ENCODE peak calls at places on chromosomes 1 and 21, in six cellular contexts. O, M, I, A, K and H are unnamed samples.

GRCh38 chr1:44784094-44785026 is 3.6 kb downstream of the BEST4 start:
- DNase-seq in I (peak; percentile 80), K (peak; percentile 59), M (peak; percentile 80), O (no peak), A (no peak), H (no peak)

GRCh38 chr1:170885551-170885950 is 49.8 kb upstream of the MROH9 start:
- DNase-seq in O (no peak), M (no peak), K (no peak), I (no peak), A (no peak), H (no peak)

GRCh38 chr1:167683226-167683625 is 38.6 kb upstream of the MPZL1 start:
- DNase-seq in M (no peak), A (no peak), I (no peak), O (no peak), K (no peak), H (no peak)

GRCh38 chr1:200134116-200134515 is 106.6 kb downstream of the NR5A2 start:
- DNase-seq in K (no peak), O (no peak), M (no peak), I (no peak), A (no peak), H (no peak)

GRCh38 chr21:43727571-43728466 is 8.9 kb downstream of the PDXK start:
- DNase-seq in A (no peak), K (peak; percentile 39), I (no peak), M (no peak), O (peak; percentile 22), H (peak; percentile 22)

GRCh38 chr1:103156966-103157365 is 48.6 kb upstream of the COL11A1 start:
- DNase-seq in O (no peak), K (no peak), A (no peak), M (no peak), I (no peak), H (no peak)

GRCh38 chr1:160040481-160040880 is 8.7 kb upstream of the PIGM start:
- DNase-seq in I (no peak), K (no peak), A (no peak), O (no peak), M (no peak), H (peak; percentile 56)

GRCh38 chr1:202752799-202753198 is 42.5 kb upstream of the SYT2 start:
- DNase-seq in M (no peak), O (no peak), I (no peak), A (no peak), K (no peak), H (peak; percentile 42)

GRCh38 chr1:227739636-227740035 is 4.4 kb downstream of the SNAP47 start:
- DNase-seq in M (no peak), A (no peak), I (no peak), O (no peak), K (no peak), H (no peak)

GRCh38 chr21:34091607-34092006 is 18.2 kb downstream of the MRPS6 start:
- DNase-seq in A (no peak), K (no peak), O (peak; percentile 34), I (no peak), M (no peak), H (no peak)

GRCh38 chr1:55955237-55955636 is 624.1 kb downstream of the PLPP3 start:
- DNase-seq in O (no peak), A (no peak), K (no peak), I (no peak), M (no peak), H (peak; percentile 76)

GRCh38 chr1:209768354-209768774 is 12.5 kb downstream of the TRAF3IP3 start:
- DNase-seq in O (no peak), I (no peak), K (no peak), A (peak; percentile 84), M (no peak), H (no peak)

GRCh38 chr1:9663257-9663656 is 11.7 kb downstream of the PIK3CD start:
- DNase-seq in O (no peak), I (no peak), M (no peak), A (no peak), K (no peak), H (no peak)

GRCh38 chr1:103900005-103900404 is 150.3 kb downstream of the AMY1C start:
- DNase-seq in K (no peak), I (no peak), O (no peak), A (no peak), M (no peak), H (no peak)

GRCh38 chr1:48552420-48552819 is 80.4 kb upstream of the SPATA6 start:
- DNase-seq in O (no peak), A (no peak), I (peak; percentile 49), M (no peak), K (peak; percentile 11), H (no peak)

GRCh38 chr1:70627910-70628309 is 216.8 kb downstream of the CTH start:
- DNase-seq in I (no peak), K (no peak), M (no peak), A (no peak), O (no peak), H (no peak)

GRCh38 chr1:184386271-184387068 is at the start of gene C1orf21:
- DNase-seq in O (peak; percentile 95), I (peak; percentile 91), M (peak; percentile 97), A (no peak), K (no peak), H (peak; percentile 84)

GRCh38 chr1:116538527-116538926 is 32.3 kb downstream of the CD58 start:
- DNase-seq in I (no peak), O (peak; percentile 42), M (no peak), A (no peak), K (peak; percentile 71), H (peak; percentile 73)

GRCh38 chr1:206600527-206600926 is 11.7 kb downstream of the EIF2D start:
- DNase-seq in I (no peak), O (no peak), K (no peak), A (no peak), M (no peak), H (no peak)

GRCh38 chr1:169546087-169546995 is 39.9 kb downstream of the F5 start:
- DNase-seq in A (peak; percentile 40), K (peak; percentile 66), O (peak; percentile 33), M (peak; percentile 14), I (no peak), H (peak; percentile 79)

GRCh38 chr1:6497867-6498575 is 6.6 kb upstream of the PLEKHG5 start:
- DNase-seq in M (no peak), I (no peak), O (no peak), K (no peak), A (no peak), H (no peak)

GRCh38 chr21:15272591-15272990 is 207.8 kb upstream of the NRIP1 start:
- DNase-seq in M (no peak), O (no peak), K (no peak), I (no peak), A (no peak), H (no peak)

GRCh38 chr1:240247899-240248298 is 156.2 kb downstream of the FMN2 start:
- DNase-seq in O (no peak), I (no peak), K (no peak), M (no peak), A (no peak), H (no peak)

GRCh38 chr1:240241278-240241677 is 149.6 kb downstream of the FMN2 start:
- DNase-seq in A (no peak), O (no peak), I (no peak), K (peak; percentile 7), M (no peak), H (no peak)

GRCh38 chr1:240242601-240243144 is 151.0 kb downstream of the FMN2 start:
- DNase-seq in M (peak; percentile 26), K (no peak), A (no peak), O (no peak), I (no peak), H (peak; percentile 80)

GRCh38 chr1:240245629-240246020 is 153.9 kb downstream of the FMN2 start:
- DNase-seq in O (no peak), I (no peak), M (no peak), A (no peak), K (no peak), H (peak; percentile 31)

DNA sequence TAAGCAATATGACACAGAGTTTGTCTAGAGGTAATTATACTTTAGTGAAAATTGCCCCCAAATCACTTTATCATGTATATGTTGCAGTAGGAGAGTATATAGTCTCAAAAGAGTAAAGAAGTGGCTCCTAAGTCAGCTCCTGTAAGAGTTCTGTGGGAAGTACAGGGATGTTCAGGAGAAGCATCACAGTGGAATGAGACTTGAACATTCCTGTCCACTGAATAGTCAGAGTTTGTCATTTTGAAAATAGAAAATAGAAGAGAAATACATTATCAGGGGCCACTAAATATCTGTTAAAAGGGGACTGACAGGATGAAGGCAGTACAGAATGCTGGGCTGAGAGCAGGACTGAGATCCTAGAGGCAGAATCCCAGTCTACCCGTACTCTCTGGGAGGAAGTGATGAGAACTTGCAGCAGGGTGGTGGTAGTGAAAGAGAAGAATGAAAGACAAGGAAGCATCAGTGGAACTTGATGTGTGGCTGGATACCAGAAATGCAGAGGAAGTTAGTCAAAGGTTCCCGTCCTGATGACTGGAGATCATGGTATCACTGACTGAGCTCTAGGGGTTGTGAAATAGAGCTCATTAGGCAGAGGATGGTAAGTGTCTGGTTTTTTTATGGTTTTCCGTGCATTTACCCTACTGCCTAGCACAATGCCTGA is 153.4 kb downstream of the FMN2 start:
- DNase-seq in O (no peak), M (no peak), A (no peak), I (no peak), K (no peak), H (peak; percentile 90)
- H2AFZ ChIP-seq in O (no peak overlapping the region), M (no peak overlapping the region), A (no peak overlapping the region), I (no peak overlapping the region), K (no peak overlapping the region), H (peak overlapping the region; percentile 18)

GRCh38 chr1:92211166-92211565 is 6.5 kb upstream of the C1orf146 start:
- DNase-seq in I (no peak), O (no peak), M (no peak), A (no peak), K (no peak), H (peak; percentile 92)
- TF ChIP-seq RFX5 in I (no peak), O (no peak), M (no peak), A (no peak), K (no peak), H (no peak)

GRCh38 chr1:2000850-2001249 is 2.7 kb downstream of the CFAP74 start:
- DNase-seq in K (no peak), I (no peak), M (no peak), O (no peak), A (no peak), H (no peak)

GRCh38 chr1:2003564-2004131 is at the start of gene CFAP74:
- DNase-seq in I (peak; percentile 96), O (peak; percentile 92), A (no peak), M (peak; percentile 86), K (peak; percentile 34), H (peak; percentile 18)

GRCh38 chr1:2001773-2002411 is 1.7 kb downstream of the CFAP74 start:
- DNase-seq in A (no peak), O (no peak), M (no peak), K (no peak), I (no peak), H (no peak)

GRCh38 chr1:1997561-1997960 is 6.0 kb downstream of the CFAP74 start:
- DNase-seq in K (no peak), O (no peak), I (no peak), A (no peak), M (no peak), H (no peak)

DNA sequence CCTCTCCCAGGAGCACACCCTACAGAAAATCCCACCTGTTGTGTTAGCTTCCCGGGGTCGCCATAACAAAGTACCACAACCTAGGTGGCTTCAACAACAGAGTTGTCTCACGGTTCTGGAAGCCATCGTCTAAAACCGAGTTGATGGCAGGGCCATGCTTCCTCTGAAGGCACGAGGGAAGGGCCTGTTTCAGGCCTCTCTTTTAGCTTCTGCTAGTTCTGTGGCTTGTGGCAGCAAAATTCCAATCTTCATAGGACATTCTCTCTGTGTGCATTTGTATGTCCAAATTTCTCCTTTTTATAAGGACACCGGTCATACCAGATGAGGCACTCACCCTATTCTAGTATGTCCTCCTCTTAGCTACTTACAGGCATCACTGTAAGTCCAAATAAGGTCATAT is 3.2 kb downstream of the CFAP74 start:
- DNase-seq in M (no peak), I (no peak), K (no peak), A (no peak), O (no peak), H (no peak)
- H2AFZ ChIP-seq in M (no peak overlapping the region), I (no peak overlapping the region), K (no peak overlapping the region), A (no peak overlapping the region), O (no peak overlapping the region), H (no peak overlapping the region)

GRCh38 chr1:15785683-15786082 is 21.8 kb downstream of the UQCRHL start:
- DNase-seq in I (no peak), O (no peak), M (peak; percentile 9), K (no peak), A (no peak), H (no peak)
- TF ChIP-seq RFX5 in I (no peak), O (no peak), M (no peak), K (no peak), A (no peak), H (no peak)